ENCODE peak calls at places on chromosomes 2 and 18, in ten cellular contexts. Q, R, J, T, O, K, C, D, W and U are unnamed samples.

GRCh38 chr2:40341198-40341597 is 110.7 kb downstream of the SLC8A1 start:
- DNase-seq in Q (no peak), R (no peak), J (no peak), T (no peak), O (no peak), K (no peak), C (no peak), D (no peak), W (no peak), U (no peak)

GRCh38 chr2:30731706-30732105 is 75.5 kb downstream of the CAPN13 start:
- DNase-seq in Q (no peak), R (no peak), J (no peak), T (no peak), O (no peak), K (no peak), C (no peak), D (no peak), W (no peak), U (no peak)

GRCh38 chr18:72539861-72540260 is 4.3 kb downstream of the CBLN2 start:
- DNase-seq in Q (no peak), R (no peak), J (no peak), T (no peak), O (no peak), K (no peak), C (no peak), D (no peak), W (no peak), U (no peak)

GRCh38 chr2:48112911-48113687 is 206.8 kb upstream of the FBXO11 start:
- DNase-seq in Q (no peak), R (no peak), J (no peak), T (peak; percentile 93), O (no peak), K (no peak), C (no peak), D (no peak), W (no peak), U (no peak)

GRCh38 chr2:180012523-180012922 is 5.4 kb upstream of the CWC22 start:
- DNase-seq in Q (no peak), R (no peak), J (no peak), T (peak; percentile 14), O (no peak), K (no peak), C (no peak), D (no peak), W (no peak), U (no peak)

GRCh38 chr2:66440011-66440542 is 5.2 kb downstream of the MEIS1 start:
- DNase-seq in Q (no peak), R (no peak), J (no peak), T (no peak), O (no peak), K (no peak), C (no peak), D (no peak), W (peak; percentile 66), U (no peak)

GRCh38 chr2:195319112-195319460 is 337.9 kb upstream of the SLC39A10 start:
- DNase-seq in Q (no peak), R (no peak), J (no peak), T (no peak), O (no peak), K (no peak), C (no peak), D (no peak), W (no peak), U (no peak)

GRCh38 chr2:140504596-140504995 is 1626.2 kb downstream of the LRP1B start:
- DNase-seq in Q (no peak), R (no peak), J (no peak), T (no peak), O (no peak), K (no peak), C (no peak), D (no peak), W (no peak), U (no peak)

GRCh38 chr2:15868186-15868585 is 72.2 kb upstream of the MYCN start:
- DNase-seq in Q (no peak), R (no peak), J (no peak), T (no peak), O (no peak), K (no peak), C (no peak), D (no peak), W (no peak), U (no peak)

GRCh38 chr2:20596973-20597867 is 53.7 kb downstream of the HS1BP3 start:
- DNase-seq in Q (no peak), R (no peak), J (no peak), T (no peak), O (no peak), K (no peak), C (peak; percentile 76), D (no peak), W (peak; percentile 94), U (no peak)

GRCh38 chr2:198615972-198616371 is 811.6 kb downstream of the PLCL1 start:
- DNase-seq in Q (peak; percentile 4), R (no peak), J (no peak), T (no peak), O (no peak), K (no peak), C (no peak), D (no peak), W (no peak), U (no peak)